ENCODE peak calls at places on chromosomes 16 and 17, in nine cellular contexts. One of them, this sample, is unnamed.

GRCh38 chr16:76583466-76583865 is 306.3 kb downstream of the CNTNAP4 start:
- DNase-seq in left colon: no peak
- DNase-seq in HFFc6: no peak
- DNase-seq in germinal center: no peak
- DNase-seq in kidney tubule cell: no peak
- DNase-seq in HT-29: peak; percentile 7
- DNase-seq in GF-D8: no peak
- DNase-seq in mucosa of descending colon: peak; percentile 6
- DNase-seq in stimulated activated CD8-positive, alpha-beta memory T cell treated with anti-CD3 and anti-CD28 coated beads, Interleukin-7, amount 100 ng/mL, for 1 hour: no peak
- DNase-seq in this sample: peak; percentile 65

GRCh38 chr17:29732613-29733012 is 109.9 kb upstream of the CORO6 start:
- DNase-seq in left colon: no peak
- DNase-seq in HFFc6: peak; percentile 42
- DNase-seq in germinal center: no peak
- DNase-seq in kidney tubule cell: peak; percentile 98
- DNase-seq in HT-29: no peak
- DNase-seq in GF-D8: no peak
- DNase-seq in mucosa of descending colon: no peak
- DNase-seq in stimulated activated CD8-positive, alpha-beta memory T cell treated with anti-CD3 and anti-CD28 coated beads, Interleukin-7, amount 100 ng/mL, for 1 hour: no peak
- DNase-seq in this sample: peak; percentile 20

GRCh38 chr17:45307290-45308015 is 9.4 kb downstream of the MAP3K14 start:
- DNase-seq in left colon: no peak
- DNase-seq in HFFc6: peak; percentile 91
- DNase-seq in germinal center: peak; percentile 68
- DNase-seq in kidney tubule cell: peak; percentile 66
- DNase-seq in HT-29: no peak
- DNase-seq in GF-D8: peak; percentile 57
- DNase-seq in mucosa of descending colon: peak; percentile 62
- DNase-seq in stimulated activated CD8-positive, alpha-beta memory T cell treated with anti-CD3 and anti-CD28 coated beads, Interleukin-7, amount 100 ng/mL, for 1 hour: no peak
- DNase-seq in this sample: no peak

GRCh38 chr17:61150686-61151299 is 248.8 kb upstream of the TBX2 start:
- DNase-seq in left colon: no peak
- DNase-seq in HFFc6: no peak
- DNase-seq in germinal center: no peak
- DNase-seq in kidney tubule cell: peak; percentile 23
- DNase-seq in HT-29: no peak
- DNase-seq in GF-D8: no peak
- DNase-seq in mucosa of descending colon: no peak
- DNase-seq in stimulated activated CD8-positive, alpha-beta memory T cell treated with anti-CD3 and anti-CD28 coated beads, Interleukin-7, amount 100 ng/mL, for 1 hour: no peak
- DNase-seq in this sample: no peak

GRCh38 chr17:8125196-8125946 is 1.5 kb upstream of the HES7 start:
- DNase-seq in left colon: peak; percentile 65
- DNase-seq in HFFc6: peak; percentile 57
- DNase-seq in germinal center: peak; percentile 74
- DNase-seq in kidney tubule cell: peak; percentile 74
- DNase-seq in HT-29: peak; percentile 77
- DNase-seq in GF-D8: no peak
- DNase-seq in mucosa of descending colon: peak; percentile 87
- DNase-seq in stimulated activated CD8-positive, alpha-beta memory T cell treated with anti-CD3 and anti-CD28 coated beads, Interleukin-7, amount 100 ng/mL, for 1 hour: peak; percentile 86
- DNase-seq in this sample: peak; percentile 88

GRCh38 chr17:32784113-32784512 is 92.8 kb downstream of the MYO1D start:
- DNase-seq in left colon: no peak
- DNase-seq in HFFc6: no peak
- DNase-seq in germinal center: no peak
- DNase-seq in kidney tubule cell: no peak
- DNase-seq in HT-29: no peak
- DNase-seq in GF-D8: no peak
- DNase-seq in mucosa of descending colon: no peak
- DNase-seq in stimulated activated CD8-positive, alpha-beta memory T cell treated with anti-CD3 and anti-CD28 coated beads, Interleukin-7, amount 100 ng/mL, for 1 hour: no peak
- DNase-seq in this sample: no peak

GRCh38 chr17:68910256-68910705 is 44.9 kb downstream of the ABCA8 start:
- DNase-seq in left colon: peak; percentile 30
- DNase-seq in HFFc6: no peak
- DNase-seq in germinal center: no peak
- DNase-seq in kidney tubule cell: peak; percentile 4
- DNase-seq in HT-29: no peak
- DNase-seq in GF-D8: no peak
- DNase-seq in mucosa of descending colon: no peak
- DNase-seq in stimulated activated CD8-positive, alpha-beta memory T cell treated with anti-CD3 and anti-CD28 coated beads, Interleukin-7, amount 100 ng/mL, for 1 hour: no peak
- DNase-seq in this sample: no peak

GRCh38 chr16:53721017-53721416 is 17.1 kb downstream of the FTO start:
- DNase-seq in left colon: no peak
- DNase-seq in HFFc6: no peak
- DNase-seq in germinal center: no peak
- DNase-seq in kidney tubule cell: no peak
- DNase-seq in HT-29: no peak
- DNase-seq in GF-D8: no peak
- DNase-seq in mucosa of descending colon: no peak
- DNase-seq in stimulated activated CD8-positive, alpha-beta memory T cell treated with anti-CD3 and anti-CD28 coated beads, Interleukin-7, amount 100 ng/mL, for 1 hour: no peak
- DNase-seq in this sample: no peak

GRCh38 chr17:72184805-72185204 is 64.0 kb downstream of the SOX9 start:
- DNase-seq in left colon: no peak
- DNase-seq in HFFc6: peak; percentile 7
- DNase-seq in germinal center: no peak
- DNase-seq in kidney tubule cell: no peak
- DNase-seq in HT-29: no peak
- DNase-seq in GF-D8: no peak
- DNase-seq in mucosa of descending colon: no peak
- DNase-seq in stimulated activated CD8-positive, alpha-beta memory T cell treated with anti-CD3 and anti-CD28 coated beads, Interleukin-7, amount 100 ng/mL, for 1 hour: no peak
- DNase-seq in this sample: no peak

GRCh38 chr17:28347261-28347891 is 10.0 kb downstream of the POLDIP2 start:
- DNase-seq in left colon: no peak
- DNase-seq in HFFc6: peak; percentile 95
- DNase-seq in germinal center: no peak
- DNase-seq in kidney tubule cell: peak; percentile 96
- DNase-seq in HT-29: no peak
- DNase-seq in GF-D8: no peak
- DNase-seq in mucosa of descending colon: no peak
- DNase-seq in stimulated activated CD8-positive, alpha-beta memory T cell treated with anti-CD3 and anti-CD28 coated beads, Interleukin-7, amount 100 ng/mL, for 1 hour: no peak
- DNase-seq in this sample: no peak

GRCh38 chr17:71023631-71024030 is 854.3 kb downstream of the KCNJ2 start:
- DNase-seq in left colon: no peak
- DNase-seq in HFFc6: no peak
- DNase-seq in germinal center: no peak
- DNase-seq in kidney tubule cell: peak; percentile 64
- DNase-seq in HT-29: no peak
- DNase-seq in GF-D8: no peak
- DNase-seq in mucosa of descending colon: no peak
- DNase-seq in stimulated activated CD8-positive, alpha-beta memory T cell treated with anti-CD3 and anti-CD28 coated beads, Interleukin-7, amount 100 ng/mL, for 1 hour: no peak
- DNase-seq in this sample: no peak

GRCh38 chr17:57880086-57880456 is 30.2 kb upstream of the MRPS23 start:
- DNase-seq in left colon: no peak
- DNase-seq in HFFc6: no peak
- DNase-seq in germinal center: no peak
- DNase-seq in kidney tubule cell: peak; percentile 50
- DNase-seq in HT-29: no peak
- DNase-seq in GF-D8: no peak
- DNase-seq in mucosa of descending colon: no peak
- DNase-seq in stimulated activated CD8-positive, alpha-beta memory T cell treated with anti-CD3 and anti-CD28 coated beads, Interleukin-7, amount 100 ng/mL, for 1 hour: no peak
- DNase-seq in this sample: no peak

GRCh38 chr16:53757971-53758609 is 54.1 kb downstream of the FTO start:
- DNase-seq in left colon: no peak
- DNase-seq in HFFc6: no peak
- DNase-seq in germinal center: no peak
- DNase-seq in kidney tubule cell: no peak
- DNase-seq in HT-29: no peak
- DNase-seq in GF-D8: no peak
- DNase-seq in mucosa of descending colon: no peak
- DNase-seq in stimulated activated CD8-positive, alpha-beta memory T cell treated with anti-CD3 and anti-CD28 coated beads, Interleukin-7, amount 100 ng/mL, for 1 hour: no peak
- DNase-seq in this sample: no peak

GRCh38 chr17:67260051-67260987 is 15.3 kb upstream of the HELZ start:
- DNase-seq in left colon: no peak
- DNase-seq in HFFc6: peak; percentile 61
- DNase-seq in germinal center: no peak
- DNase-seq in kidney tubule cell: no peak
- DNase-seq in HT-29: peak; percentile 33
- DNase-seq in GF-D8: peak; percentile 47
- DNase-seq in mucosa of descending colon: peak; percentile 43
- DNase-seq in stimulated activated CD8-positive, alpha-beta memory T cell treated with anti-CD3 and anti-CD28 coated beads, Interleukin-7, amount 100 ng/mL, for 1 hour: no peak
- DNase-seq in this sample: peak; percentile 62

GRCh38 chr17:83010323-83011200 is 68.8 kb upstream of the METRNL start:
- DNase-seq in left colon: no peak
- DNase-seq in HFFc6: no peak
- DNase-seq in germinal center: no peak
- DNase-seq in kidney tubule cell: no peak
- DNase-seq in HT-29: no peak
- DNase-seq in GF-D8: no peak
- DNase-seq in mucosa of descending colon: no peak
- DNase-seq in stimulated activated CD8-positive, alpha-beta memory T cell treated with anti-CD3 and anti-CD28 coated beads, Interleukin-7, amount 100 ng/mL, for 1 hour: no peak
- DNase-seq in this sample: no peak

GRCh38 chr16:3611145-3611977 is at the start of gene SLX4:
- DNase-seq in left colon: peak; percentile 83
- DNase-seq in HFFc6: peak; percentile 78
- DNase-seq in germinal center: peak; percentile 99
- DNase-seq in kidney tubule cell: peak; percentile 96
- DNase-seq in HT-29: peak; percentile 92
- DNase-seq in GF-D8: peak; percentile 85
- DNase-seq in mucosa of descending colon: peak; percentile 90
- DNase-seq in stimulated activated CD8-positive, alpha-beta memory T cell treated with anti-CD3 and anti-CD28 coated beads, Interleukin-7, amount 100 ng/mL, for 1 hour: peak; percentile 79
- DNase-seq in this sample: peak; percentile 99

GRCh38 chr17:17523001-17523713 is 27.0 kb upstream of the RASD1 start:
- DNase-seq in left colon: peak; percentile 43
- DNase-seq in HFFc6: no peak
- DNase-seq in germinal center: no peak
- DNase-seq in kidney tubule cell: no peak
- DNase-seq in HT-29: no peak
- DNase-seq in GF-D8: no peak
- DNase-seq in mucosa of descending colon: no peak
- DNase-seq in stimulated activated CD8-positive, alpha-beta memory T cell treated with anti-CD3 and anti-CD28 coated beads, Interleukin-7, amount 100 ng/mL, for 1 hour: no peak
- DNase-seq in this sample: no peak